ENCODE peak calls at places on chromosome 14, in nine cellular contexts. K is mammary epithelial cell, H is astrocyte, N is coronary artery, G is upper lobe of right lung, C is dorsolateral prefrontal cortex, U is A549, W is body of pancreas, A is retinal pigment epithelial cell. Q is an unnamed sample.

GRCh38 chr14:44369401-44370123 is 137.5 kb downstream of the FSCB start:
- DNase-seq in K (peak), H (no peak), N (no peak), G (no peak), C (no peak), U (no peak), W (no peak), A (no peak), Q (no peak)

GRCh38 chr14:64217747-64218146 is 76.4 kb downstream of the ESR2 start:
- DNase-seq in K (no peak), H (no peak), N (no peak), G (no peak), C (no peak), U (no peak), W (no peak), A (no peak), Q (no peak)

GRCh38 chr14:67738740-67739504 is 37.2 kb downstream of the RDH12 start:
- DNase-seq in K (peak), H (peak), N (peak), G (no peak), C (no peak), U (peak), W (peak), A (peak), Q (peak)

GRCh38 chr14:71549421-71549820 is 382.8 kb upstream of the RGS6 start:
- DNase-seq in K (no peak), H (no peak), N (no peak), G (no peak), C (no peak), U (no peak), W (no peak), A (no peak), Q (no peak)

GRCh38 chr14:91405241-91405721 is 12.3 kb downstream of the CCDC88C start:
- DNase-seq in K (no peak), H (no peak), N (no peak), G (no peak), C (peak), U (no peak), W (peak), A (no peak), Q (no peak)

GRCh38 chr14:36556811-36557433 is 25.5 kb downstream of the NKX2-8 start:
- DNase-seq in K (no peak), H (no peak), N (no peak), G (no peak), C (peak), U (peak), W (peak), A (no peak), Q (peak)

GRCh38 chr14:101215936-101216335 is 312.4 kb upstream of the RTL1 start:
- DNase-seq in K (no peak), H (no peak), N (peak), G (no peak), C (no peak), U (no peak), W (no peak), A (no peak), Q (no peak)

GRCh38 chr14:33402604-33403003 is 463.9 kb downstream of the NPAS3 start:
- DNase-seq in K (no peak), H (no peak), N (no peak), G (peak), C (no peak), U (no peak), W (no peak), A (no peak), Q (no peak)

GRCh38 chr14:34460841-34461240 is 1.2 kb downstream of the SPTSSA start:
- DNase-seq in K (no peak), H (peak), N (no peak), G (no peak), C (no peak), U (no peak), W (no peak), A (peak), Q (peak)

GRCh38 chr14:68062651-68063050 is 243.1 kb downstream of the RAD51B start:
- DNase-seq in K (no peak), H (no peak), N (no peak), G (no peak), C (no peak), U (no peak), W (no peak), A (no peak), Q (no peak)

GRCh38 chr14:76653875-76654572 is 107.2 kb upstream of the VASH1 start:
- DNase-seq in K (no peak), H (no peak), N (no peak), G (no peak), C (no peak), U (no peak), W (no peak), A (no peak), Q (no peak)

GRCh38 chr14:90942511-90942910 is 117.9 kb downstream of the RPS6KA5 start:
- DNase-seq in K (no peak), H (no peak), N (no peak), G (no peak), C (no peak), U (no peak), W (no peak), A (no peak), Q (no peak)

GRCh38 chr14:37195327-37195726 is 2.4 kb upstream of the MIPOL1 start:
- DNase-seq in K (peak), H (peak), N (no peak), G (no peak), C (no peak), U (no peak), W (no peak), A (no peak), Q (peak)

GRCh38 chr14:22483863-22484593 is 105.0 kb downstream of the DAD1 start:
- DNase-seq in K (no peak), H (no peak), N (no peak), G (no peak), C (no peak), U (no peak), W (no peak), A (no peak), Q (no peak)

GRCh38 chr14:71029236-71029781 is 122.0 kb downstream of the PCNX1 start:
- DNase-seq in K (no peak), H (no peak), N (no peak), G (no peak), C (no peak), U (no peak), W (no peak), A (peak), Q (peak)

GRCh38 chr14:64986578-64987571 is at the start of gene FNTB:
- DNase-seq in K (peak), H (peak), N (peak), G (peak), C (peak), U (peak), W (peak), A (peak), Q (peak)

GRCh38 chr14:105537580-105538474 is 11.4 kb downstream of the TMEM121 start:
- DNase-seq in K (peak), H (no peak), N (peak), G (peak), C (peak), U (no peak), W (peak), A (no peak), Q (no peak)

GRCh38 chr14:54169254-54169924 is 212.8 kb upstream of the BMP4 start:
- DNase-seq in K (peak), H (peak), N (no peak), G (no peak), C (no peak), U (no peak), W (no peak), A (peak), Q (no peak)

GRCh38 chr14:66965831-66966230 is 223.4 kb upstream of the GARIN2 start:
- DNase-seq in K (peak), H (peak), N (no peak), G (no peak), C (no peak), U (no peak), W (no peak), A (no peak), Q (peak)

GRCh38 chr14:102493096-102493495 is 16.5 kb downstream of the ANKRD9 start:
- DNase-seq in K (no peak), H (no peak), N (no peak), G (peak), C (no peak), U (no peak), W (no peak), A (no peak), Q (no peak)

GRCh38 chr14:64928239-64929002 is 14.1 kb downstream of the GPX2 start:
- DNase-seq in K (no peak), H (no peak), N (no peak), G (no peak), C (no peak), U (no peak), W (no peak), A (no peak), Q (no peak)

GRCh38 chr14:24840204-24840893 is 206.4 kb upstream of the GZMB start:
- DNase-seq in K (no peak), H (peak), N (no peak), G (no peak), C (no peak), U (no peak), W (no peak), A (no peak), Q (peak)

GRCh38 chr14:68603682-68604360 is 189.0 kb downstream of the ZFP36L1 start:
- DNase-seq in K (no peak), H (no peak), N (no peak), G (peak), C (no peak), U (no peak), W (no peak), A (no peak), Q (no peak)

GRCh38 chr14:73250317-73250713 is 13.0 kb downstream of the PAPLN start:
- DNase-seq in K (no peak), H (no peak), N (no peak), G (no peak), C (no peak), U (no peak), W (no peak), A (no peak), Q (no peak)

GRCh38 chr14:73249108-73249507 is 11.8 kb downstream of the PAPLN start:
- DNase-seq in K (no peak), H (no peak), N (no peak), G (no peak), C (no peak), U (no peak), W (no peak), A (no peak), Q (no peak)

GRCh38 chr14:73249564-73250316 is 12.4 kb downstream of the PAPLN start:
- DNase-seq in K (no peak), H (no peak), N (no peak), G (no peak), C (no peak), U (no peak), W (no peak), A (no peak), Q (no peak)

GRCh38 chr14:73246387-73247150 is 9.3 kb downstream of the PAPLN start:
- DNase-seq in K (no peak), H (no peak), N (no peak), G (no peak), C (no peak), U (no peak), W (no peak), A (no peak), Q (no peak)

GRCh38 chr14:73248294-73248868 is 11.1 kb downstream of the PAPLN start:
- DNase-seq in K (peak), H (peak), N (no peak), G (no peak), C (no peak), U (no peak), W (no peak), A (no peak), Q (no peak)
- TF ChIP-seq CTCF in K (no peak), H (no peak), N (no peak), G (no peak), C (no peak), U (no peak), W (no peak), A (no peak), Q (no peak)

DNA sequence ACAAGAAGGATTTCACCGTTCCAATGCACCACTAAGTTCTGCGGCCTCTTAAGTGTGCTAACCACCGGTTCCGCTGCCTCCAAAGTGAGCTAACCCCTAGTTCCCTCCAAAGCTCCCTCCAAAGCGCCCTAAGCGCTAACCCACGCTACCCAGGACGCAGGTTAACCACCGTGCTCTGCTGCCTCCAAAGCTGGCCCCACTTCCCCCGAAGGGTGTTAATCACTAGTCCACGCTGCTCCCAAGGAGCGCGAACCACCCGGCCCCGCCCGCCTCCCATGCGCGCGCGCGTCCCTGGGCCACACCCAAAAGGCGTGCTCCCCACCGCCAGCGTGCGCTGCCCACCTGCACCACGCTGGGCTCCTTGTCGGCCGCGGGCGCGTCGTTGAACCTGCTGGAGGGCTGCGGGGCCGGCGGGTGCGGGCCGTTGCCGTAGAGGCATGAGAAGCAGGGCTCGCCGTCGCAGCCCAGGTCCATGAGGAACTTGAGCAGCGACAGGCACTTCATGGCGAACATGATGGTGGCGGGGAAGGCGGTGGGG is 11.7 kb downstream of the FAM181A start:
- DNase-seq in K (no peak), H (no peak), N (no peak), G (no peak), C (no peak), U (no peak), W (no peak), A (no peak), Q (no peak)
- H3K4me3 ChIP-seq in K (no peak), H (no peak), N (no peak), G (peak), C (peak), U (peak), W (no peak), A (no peak), Q (no peak)

GRCh38 chr14:88234442-88234841 is 88.6 kb downstream of the KCNK10 start:
- DNase-seq in K (no peak), H (no peak), N (no peak), G (no peak), C (no peak), U (no peak), W (no peak), A (no peak), Q (no peak)

GRCh38 chr14:88229428-88229827 is 93.6 kb downstream of the KCNK10 start:
- DNase-seq in K (no peak), H (no peak), N (no peak), G (no peak), C (no peak), U (no peak), W (no peak), A (no peak), Q (no peak)

GRCh38 chr14:88232783-88233182 is 90.3 kb downstream of the KCNK10 start:
- DNase-seq in K (no peak), H (no peak), N (no peak), G (no peak), C (peak), U (no peak), W (no peak), A (no peak), Q (no peak)

GRCh38 chr14:88231626-88232025 is 91.4 kb downstream of the KCNK10 start:
- DNase-seq in K (no peak), H (no peak), N (no peak), G (no peak), C (no peak), U (no peak), W (no peak), A (no peak), Q (no peak)

GRCh38 chr14:88233915-88234314 is 89.2 kb downstream of the KCNK10 start:
- DNase-seq in K (no peak), H (no peak), N (no peak), G (no peak), C (no peak), U (peak), W (no peak), A (no peak), Q (no peak)
- TF ChIP-seq CTCF in K (no peak), H (no peak), N (no peak), G (no peak), C (no peak), U (peak), W (no peak), A (peak), Q (no peak)

DNA sequence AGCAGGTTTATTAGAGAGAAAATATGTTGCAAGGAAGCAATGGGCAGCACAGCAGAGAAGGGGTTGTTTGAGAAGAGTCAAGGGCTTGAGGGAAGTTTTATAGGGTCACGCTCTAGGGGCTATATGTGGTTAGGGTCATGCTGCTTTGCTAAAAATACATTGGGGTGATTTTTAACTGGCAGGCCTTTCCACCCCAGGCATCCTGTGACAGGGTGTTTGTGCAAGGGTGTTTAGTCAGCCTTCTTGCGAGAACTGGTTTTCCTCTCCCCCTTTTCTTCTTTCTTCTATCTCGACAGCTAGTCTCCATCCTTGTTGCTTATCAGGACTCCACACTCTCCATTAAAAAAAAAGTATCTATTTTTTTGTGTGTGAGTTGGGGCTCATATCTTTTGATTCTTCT is 232.9 kb upstream of the SEL1L start:
- DNase-seq in K (no peak), H (no peak), N (no peak), G (no peak), C (no peak), U (no peak), W (no peak), A (no peak), Q (no peak)
- H3K4me3 ChIP-seq in K (no peak), H (no peak), N (no peak), G (no peak), C (no peak), U (no peak), W (no peak), A (no peak), Q (no peak)

GRCh38 chr14:51094282-51094821 is 553 bp downstream of the TRIM9 start:
- DNase-seq in K (no peak), H (no peak), N (no peak), G (peak), C (peak), U (peak), W (peak), A (no peak), Q (no peak)

GRCh38 chr14:51092965-51093364 is 1.9 kb downstream of the TRIM9 start:
- DNase-seq in K (no peak), H (no peak), N (no peak), G (no peak), C (no peak), U (no peak), W (no peak), A (no peak), Q (no peak)

GRCh38 chr14:51095854-51096823 is 1.2 kb upstream of the TRIM9 start:
- DNase-seq in K (peak), H (peak), N (no peak), G (no peak), C (peak), U (peak), W (peak), A (peak), Q (peak)

GRCh38 chr14:51094901-51095853 is at the start of gene TRIM9:
- DNase-seq in K (peak), H (peak), N (peak), G (peak), C (peak), U (peak), W (peak), A (peak), Q (peak)

GRCh38 chr14:51093371-51094281 is 1.3 kb downstream of the TRIM9 start:
- DNase-seq in K (peak), H (no peak), N (no peak), G (no peak), C (peak), U (peak), W (peak), A (no peak), Q (no peak)
- TF ChIP-seq CTCF in K (peak), H (no peak), N (no peak), G (no peak), C (peak), U (peak), W (peak), A (peak), Q (peak)

GRCh38 chr14:49868720-49869114 is 16.1 kb upstream of the NEMF start:
- DNase-seq in K (no peak), H (no peak), N (no peak), G (no peak), C (no peak), U (no peak), W (no peak), A (no peak), Q (no peak)
- H3K4me3 ChIP-seq in K (peak), H (peak), N (peak), G (peak), C (peak), U (peak), W (no peak), A (peak), Q (peak)

Q was measured in AG10803.